ENCODE peak calls at places on chromosomes 4 and X, in four cellular contexts. T, J, H and E are unnamed samples.

GRCh38 chr4:89803915-89804314 is 33.0 kb downstream of the SNCA start:
- DNase-seq in T (no peak), J (peak; percentile 58), H (no peak), E (no peak)

GRCh38 chr4:5760246-5760645 is 49.2 kb downstream of the EVC start:
- DNase-seq in T (no peak), J (no peak), H (no peak), E (no peak)

GRCh38 chr4:6221296-6221850 is 21.0 kb upstream of the JAKMIP1 start:
- DNase-seq in T (no peak), J (no peak), H (no peak), E (no peak)

GRCh38 chr4:120293341-120293740 is 226.7 kb upstream of the MAD2L1 start:
- DNase-seq in T (no peak), J (no peak), H (no peak), E (no peak)

GRCh38 chr4:152630361-152630760 is 49.4 kb downstream of the TMEM154 start:
- DNase-seq in T (no peak), J (no peak), H (no peak), E (no peak)

GRCh38 chrX:44071847-44072545 is 98.8 kb upstream of the NDP start:
- DNase-seq in T (no peak), J (no peak), H (no peak), E (no peak)

GRCh38 chr4:76930721-76931481 is 18.7 kb upstream of the SEPTIN11 start:
- DNase-seq in T (no peak), J (no peak), H (no peak), E (no peak)

GRCh38 chr4:181670506-181670905 is 572.7 kb upstream of the TENM3 start:
- DNase-seq in T (no peak), J (no peak), H (no peak), E (no peak)

GRCh38 chr4:114137984-114138383 is 158.5 kb upstream of the ARSJ start:
- DNase-seq in T (no peak), J (no peak), H (no peak), E (no peak)

GRCh38 chr4:15250021-15250441 is 177.8 kb upstream of the C1QTNF7 start:
- DNase-seq in T (no peak), J (no peak), H (no peak), E (no peak)

GRCh38 chr4:13611283-13611842 is 16.2 kb downstream of the BOD1L1 start:
- DNase-seq in T (peak; percentile 18), J (no peak), H (no peak), E (no peak)

GRCh38 chr4:150173420-150173819 is 95.2 kb downstream of the DCLK2 start:
- DNase-seq in T (no peak), J (peak; percentile 76), H (no peak), E (no peak)

GRCh38 chr4:173264245-173264959 is 69.8 kb downstream of the HMGB2 start:
- DNase-seq in T (peak; percentile 31), J (peak; percentile 61), H (no peak), E (no peak)
- TF ChIP-seq POLR2AphosphoS5 in T (peak; percentile 56), J (no peak), H (no peak), E (no peak)

DNA sequence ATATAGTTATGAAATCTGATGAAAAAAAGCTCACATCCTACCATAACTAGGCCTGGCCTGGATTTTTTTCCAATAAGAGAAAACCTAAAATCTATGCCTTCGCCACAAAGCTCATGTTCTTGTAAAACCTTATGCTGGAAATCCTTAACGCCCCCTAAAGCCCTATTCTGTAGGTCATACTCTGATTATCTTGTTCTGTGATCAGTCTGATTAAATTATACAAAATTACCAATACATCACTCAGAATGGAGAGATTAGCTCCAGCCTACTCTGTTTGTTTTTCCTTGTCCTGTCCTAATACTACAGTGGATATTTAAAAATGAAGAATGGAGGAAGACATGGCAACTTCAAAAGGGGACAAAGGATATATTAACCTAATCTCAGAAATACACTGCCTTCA is 7.2 kb downstream of the ZNF827 start:
- DNase-seq in T (no peak), J (no peak), H (no peak), E (no peak)
- H3K4me1 ChIP-seq in T (peaks cover 21% of the 10 kb centered on the region), J (peaks cover 9% of the 10 kb centered on the region), H (peaks cover 21% of the 10 kb centered on the region), E (no peaks in the 10 kb centered on the region)

DNA sequence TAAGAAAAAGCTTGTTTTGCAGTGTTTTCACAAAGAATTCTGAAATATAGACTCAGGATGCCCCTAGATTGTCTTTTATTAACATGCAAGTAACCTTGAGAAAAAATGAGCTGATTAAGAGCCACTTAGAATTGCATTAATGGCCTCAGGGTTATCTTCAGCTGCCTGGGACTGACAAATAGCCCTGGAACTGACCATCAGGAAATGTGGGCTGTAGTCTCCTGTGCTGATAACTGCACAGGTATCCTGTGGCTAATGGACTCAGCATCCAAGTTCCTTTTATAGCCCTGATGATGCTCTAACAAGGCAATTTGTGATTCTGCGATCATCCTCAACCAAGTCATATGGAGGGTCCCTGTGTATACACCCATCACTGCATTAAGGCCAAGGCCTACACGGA is 17.0 kb downstream of the CA5B start:
- DNase-seq in T (no peak), J (no peak), H (no peak), E (no peak)
- TF ChIP-seq POLR2AphosphoS5 in T (no peak), J (no peak), H (no peak), E (no peak)

GRCh38 chr4:140162596-140162995 is 8.6 kb upstream of the MAML3 start:
- DNase-seq in T (no peak), J (peak; percentile 66), H (no peak), E (no peak)

GRCh38 chr4:140168936-140169335 is 15.0 kb upstream of the MAML3 start:
- DNase-seq in T (no peak), J (no peak), H (no peak), E (no peak)

GRCh38 chr4:140158234-140159030 is 4.4 kb upstream of the MAML3 start:
- DNase-seq in T (peak; percentile 62), J (peak; percentile 67), H (no peak), E (peak; percentile 44)

GRCh38 chr4:140168474-140168873 is 14.5 kb upstream of the MAML3 start:
- DNase-seq in T (no peak), J (no peak), H (no peak), E (no peak)

DNA sequence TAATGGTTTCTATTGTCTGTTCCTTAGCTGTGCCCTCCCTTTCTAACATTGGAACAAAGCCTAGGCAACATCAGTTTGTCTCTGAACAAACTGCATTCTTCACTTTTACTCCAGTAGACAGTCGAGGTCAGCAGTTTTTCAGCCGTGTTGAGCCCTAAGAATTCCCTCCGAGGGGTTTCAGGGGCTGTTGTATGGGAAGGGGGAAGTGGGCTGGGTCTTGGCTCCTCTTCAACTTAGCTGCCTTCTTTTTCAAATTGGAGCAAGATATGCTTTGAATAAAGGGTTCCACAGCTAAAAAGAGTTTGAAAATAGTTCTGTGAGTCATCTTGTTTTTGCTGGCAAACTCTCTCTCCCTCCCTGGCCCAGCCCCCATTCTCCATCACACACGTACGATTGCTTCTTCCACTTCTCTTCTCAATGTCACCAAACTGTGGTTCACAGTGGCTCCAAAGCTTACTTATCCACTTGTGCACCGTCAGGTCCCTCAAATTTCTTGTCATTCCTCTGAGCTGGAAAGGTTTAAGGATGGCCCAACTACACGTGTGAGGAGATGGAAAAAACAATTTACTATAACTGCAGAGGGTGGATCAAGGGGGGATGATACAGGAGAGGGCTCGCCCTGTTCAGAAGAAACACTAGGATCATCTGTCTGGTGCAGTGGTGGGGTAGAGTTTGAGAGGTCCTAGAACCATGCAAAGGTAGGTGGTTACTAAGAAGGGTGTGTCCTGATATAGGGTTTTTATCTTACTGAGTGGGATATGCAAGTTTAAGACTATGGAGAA is 9.2 kb upstream of the MAML3 start:
- DNase-seq in T (no peak), J (peak; percentile 91), H (no peak), E (no peak)
- H3K4me1 ChIP-seq in T (peaks cover 15% of the 10 kb centered on the region), J (peaks cover 13% of the 10 kb centered on the region), H (peaks cover 6% of the 10 kb centered on the region), E (no peaks in the 10 kb centered on the region)

GRCh38 chrX:47518105-47518504 is 35.1 kb upstream of the ZNF41 start:
- DNase-seq in T (no peak), J (no peak), H (no peak), E (no peak)

GRCh38 chrX:47523713-47524166 is 37.3 kb upstream of the ARAF start:
- DNase-seq in T (no peak), J (no peak), H (no peak), E (no peak)

GRCh38 chrX:47523297-47523696 is 37.7 kb upstream of the ARAF start:
- DNase-seq in T (peak; percentile 88), J (peak; percentile 72), H (peak; percentile 92), E (peak; percentile 69)
- TF ChIP-seq POLR2AphosphoS5 in T (no peak), J (no peak), H (peak; percentile 57), E (peak; percentile 52)